ENCODE peak calls at places on chromosome 3, in eight cellular contexts. One of them, this sample, is unnamed.

GRCh38 chr3:35946121-35946856 is 307.0 kb downstream of the ARPP21 start:
- DNase-seq in A673: peak
- DNase-seq in A549: peak
- DNase-seq in OCI-LY7: peak
- DNase-seq in H9: no peak
- DNase-seq in psoas muscle: no peak
- DNase-seq in transverse colon: no peak
- DNase-seq in neural progenitor cell: peak
- DNase-seq in this sample: no peak

GRCh38 chr3:50542177-50543034 is 25.1 kb downstream of the C3orf18 start:
- DNase-seq in A673: peak
- DNase-seq in A549: peak
- DNase-seq in OCI-LY7: peak
- DNase-seq in H9: peak
- DNase-seq in psoas muscle: peak
- DNase-seq in transverse colon: peak
- DNase-seq in neural progenitor cell: peak
- DNase-seq in this sample: peak

GRCh38 chr3:123658118-123658859 is 73.4 kb upstream of the HACD2 start:
- DNase-seq in A673: no peak
- DNase-seq in A549: no peak
- DNase-seq in OCI-LY7: no peak
- DNase-seq in H9: no peak
- DNase-seq in psoas muscle: no peak
- DNase-seq in transverse colon: peak
- DNase-seq in neural progenitor cell: no peak
- DNase-seq in this sample: no peak

GRCh38 chr3:10389995-10390394 is 69.1 kb upstream of the SEC13 start:
- DNase-seq in A673: no peak
- DNase-seq in A549: no peak
- DNase-seq in OCI-LY7: peak
- DNase-seq in H9: no peak
- DNase-seq in psoas muscle: no peak
- DNase-seq in transverse colon: no peak
- DNase-seq in neural progenitor cell: no peak
- DNase-seq in this sample: no peak

GRCh38 chr3:115616461-115616860 is 6.8 kb upstream of the GAP43 start:
- DNase-seq in A673: no peak
- DNase-seq in A549: no peak
- DNase-seq in OCI-LY7: no peak
- DNase-seq in H9: no peak
- DNase-seq in psoas muscle: no peak
- DNase-seq in transverse colon: no peak
- DNase-seq in neural progenitor cell: no peak
- DNase-seq in this sample: no peak

GRCh38 chr3:137201066-137201465 is 243.3 kb downstream of the IL20RB start:
- DNase-seq in A673: no peak
- DNase-seq in A549: no peak
- DNase-seq in OCI-LY7: no peak
- DNase-seq in H9: no peak
- DNase-seq in psoas muscle: no peak
- DNase-seq in transverse colon: no peak
- DNase-seq in neural progenitor cell: no peak
- DNase-seq in this sample: no peak

GRCh38 chr3:52238193-52238760 is 681 bp downstream of the TWF2 start:
- DNase-seq in A673: no peak
- DNase-seq in A549: peak
- DNase-seq in OCI-LY7: no peak
- DNase-seq in H9: no peak
- DNase-seq in psoas muscle: peak
- DNase-seq in transverse colon: no peak
- DNase-seq in neural progenitor cell: peak
- DNase-seq in this sample: no peak

GRCh38 chr3:5840091-5840490 is 652.6 kb downstream of the EDEM1 start:
- DNase-seq in A673: peak
- DNase-seq in A549: no peak
- DNase-seq in OCI-LY7: no peak
- DNase-seq in H9: no peak
- DNase-seq in psoas muscle: no peak
- DNase-seq in transverse colon: no peak
- DNase-seq in neural progenitor cell: no peak
- DNase-seq in this sample: no peak

GRCh38 chr3:127699098-127699945 is 26.6 kb downstream of the ABTB1 start:
- DNase-seq in A673: no peak
- DNase-seq in A549: no peak
- DNase-seq in OCI-LY7: no peak
- DNase-seq in H9: no peak
- DNase-seq in psoas muscle: peak
- DNase-seq in transverse colon: no peak
- DNase-seq in neural progenitor cell: no peak
- DNase-seq in this sample: no peak

GRCh38 chr3:194577985-194578905 is 55.0 kb downstream of the TMEM44 start:
- DNase-seq in A673: peak
- DNase-seq in A549: peak
- DNase-seq in OCI-LY7: no peak
- DNase-seq in H9: no peak
- DNase-seq in psoas muscle: no peak
- DNase-seq in transverse colon: peak
- DNase-seq in neural progenitor cell: no peak
- DNase-seq in this sample: no peak

GRCh38 chr3:55013145-55013544 is 85.3 kb upstream of the LRTM1 start:
- DNase-seq in A673: no peak
- DNase-seq in A549: peak
- DNase-seq in OCI-LY7: no peak
- DNase-seq in H9: no peak
- DNase-seq in psoas muscle: no peak
- DNase-seq in transverse colon: no peak
- DNase-seq in neural progenitor cell: peak
- DNase-seq in this sample: no peak

DNA sequence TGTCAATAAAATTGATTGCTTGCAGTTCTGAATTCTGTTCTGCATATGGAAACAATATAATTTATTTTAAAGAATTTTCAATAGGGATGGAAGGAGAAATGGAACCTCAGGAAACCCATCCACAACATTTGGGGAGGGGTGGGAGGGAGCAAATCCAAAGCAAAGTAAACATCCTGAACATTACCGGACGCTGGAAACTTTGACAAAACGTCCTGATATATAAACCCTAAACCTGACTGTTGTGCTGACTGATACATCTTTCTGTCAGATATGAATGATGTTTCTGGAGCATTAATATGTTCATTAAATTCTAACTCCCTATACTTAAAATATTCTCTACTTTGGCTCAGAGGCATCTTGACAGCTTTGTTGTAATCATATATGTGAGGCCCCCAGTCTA is 478.9 kb downstream of the FOXP1 start:
- DNase-seq in A673: no peak
- DNase-seq in A549: no peak
- DNase-seq in OCI-LY7: no peak
- DNase-seq in H9: no peak
- DNase-seq in psoas muscle: no peak
- DNase-seq in transverse colon: no peak
- DNase-seq in neural progenitor cell: no peak
- DNase-seq in this sample: no peak
- H3K27ac ChIP-seq in A673: no peak
- H3K27ac ChIP-seq in A549: no peak
- H3K27ac ChIP-seq in OCI-LY7: no peak
- H3K27ac ChIP-seq in H9: no peak
- H3K27ac ChIP-seq in psoas muscle: no peak
- H3K27ac ChIP-seq in transverse colon: peak
- H3K27ac ChIP-seq in neural progenitor cell: no peak
- H3K27ac ChIP-seq in this sample: no peak

GRCh38 chr3:49119036-49119435 is 1.6 kb downstream of the USP19 start:
- DNase-seq in A673: no peak
- DNase-seq in A549: no peak
- DNase-seq in OCI-LY7: no peak
- DNase-seq in H9: no peak
- DNase-seq in psoas muscle: no peak
- DNase-seq in transverse colon: no peak
- DNase-seq in neural progenitor cell: no peak
- DNase-seq in this sample: no peak

GRCh38 chr3:49120096-49120437 is 556 bp downstream of the USP19 start:
- DNase-seq in A673: no peak
- DNase-seq in A549: no peak
- DNase-seq in OCI-LY7: peak
- DNase-seq in H9: no peak
- DNase-seq in psoas muscle: no peak
- DNase-seq in transverse colon: no peak
- DNase-seq in neural progenitor cell: no peak
- DNase-seq in this sample: peak

GRCh38 chr3:49121244-49121671 is 635 bp upstream of the USP19 start:
- DNase-seq in A673: no peak
- DNase-seq in A549: no peak
- DNase-seq in OCI-LY7: peak
- DNase-seq in H9: no peak
- DNase-seq in psoas muscle: no peak
- DNase-seq in transverse colon: no peak
- DNase-seq in neural progenitor cell: no peak
- DNase-seq in this sample: no peak

GRCh38 chr3:49120438-49121135 is at the start of gene USP19:
- DNase-seq in A673: peak
- DNase-seq in A549: peak
- DNase-seq in OCI-LY7: peak
- DNase-seq in H9: peak
- DNase-seq in psoas muscle: peak
- DNase-seq in transverse colon: peak
- DNase-seq in neural progenitor cell: peak
- DNase-seq in this sample: peak

DNA sequence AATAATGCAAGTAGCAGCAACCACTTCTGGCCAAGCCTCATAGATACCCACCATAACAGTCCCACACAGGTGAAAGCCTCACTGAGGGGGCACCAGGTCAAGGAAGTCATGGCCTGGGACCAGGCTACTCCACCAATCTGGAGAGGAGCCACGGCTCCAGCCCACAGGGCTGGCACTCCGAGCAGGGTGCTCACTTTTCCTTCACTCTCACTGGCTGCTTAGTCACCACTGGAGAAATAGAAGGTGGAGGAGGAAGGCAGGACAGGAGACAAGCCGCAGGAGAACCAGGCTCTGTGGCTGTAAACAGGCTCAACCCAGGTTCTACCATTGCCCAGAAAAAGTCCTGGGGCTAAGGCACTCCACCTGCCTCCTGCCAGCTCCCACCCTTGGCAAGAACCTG is 1.2 kb downstream of the USP19 start:
- DNase-seq in A673: no peak
- DNase-seq in A549: no peak
- DNase-seq in OCI-LY7: no peak
- DNase-seq in H9: no peak
- DNase-seq in psoas muscle: peak
- DNase-seq in transverse colon: no peak
- DNase-seq in neural progenitor cell: no peak
- DNase-seq in this sample: no peak
- H3K27ac ChIP-seq in A673: peak
- H3K27ac ChIP-seq in A549: peak
- H3K27ac ChIP-seq in OCI-LY7: peak
- H3K27ac ChIP-seq in H9: no peak
- H3K27ac ChIP-seq in psoas muscle: peak
- H3K27ac ChIP-seq in transverse colon: peak
- H3K27ac ChIP-seq in neural progenitor cell: no peak
- H3K27ac ChIP-seq in this sample: peak

GRCh38 chr3:48414376-48415250 is 15.3 kb downstream of the PLXNB1 start:
- DNase-seq in A673: no peak
- DNase-seq in A549: no peak
- DNase-seq in OCI-LY7: no peak
- DNase-seq in H9: no peak
- DNase-seq in psoas muscle: peak
- DNase-seq in transverse colon: no peak
- DNase-seq in neural progenitor cell: no peak
- DNase-seq in this sample: no peak
- H3K27ac ChIP-seq in A673: no peak
- H3K27ac ChIP-seq in A549: no peak
- H3K27ac ChIP-seq in OCI-LY7: no peak
- H3K27ac ChIP-seq in H9: no peak
- H3K27ac ChIP-seq in psoas muscle: no peak
- H3K27ac ChIP-seq in transverse colon: no peak
- H3K27ac ChIP-seq in neural progenitor cell: no peak
- H3K27ac ChIP-seq in this sample: no peak

GRCh38 chr3:120145498-120146285 is 51.4 kb upstream of the GSK3B start:
- DNase-seq in A673: peak
- DNase-seq in A549: peak
- DNase-seq in OCI-LY7: no peak
- DNase-seq in H9: no peak
- DNase-seq in psoas muscle: no peak
- DNase-seq in transverse colon: no peak
- DNase-seq in neural progenitor cell: no peak
- DNase-seq in this sample: no peak
- H3K27ac ChIP-seq in A673: no peak
- H3K27ac ChIP-seq in A549: peak
- H3K27ac ChIP-seq in OCI-LY7: no peak
- H3K27ac ChIP-seq in H9: no peak
- H3K27ac ChIP-seq in psoas muscle: no peak
- H3K27ac ChIP-seq in transverse colon: no peak
- H3K27ac ChIP-seq in neural progenitor cell: no peak
- H3K27ac ChIP-seq in this sample: no peak

DNA sequence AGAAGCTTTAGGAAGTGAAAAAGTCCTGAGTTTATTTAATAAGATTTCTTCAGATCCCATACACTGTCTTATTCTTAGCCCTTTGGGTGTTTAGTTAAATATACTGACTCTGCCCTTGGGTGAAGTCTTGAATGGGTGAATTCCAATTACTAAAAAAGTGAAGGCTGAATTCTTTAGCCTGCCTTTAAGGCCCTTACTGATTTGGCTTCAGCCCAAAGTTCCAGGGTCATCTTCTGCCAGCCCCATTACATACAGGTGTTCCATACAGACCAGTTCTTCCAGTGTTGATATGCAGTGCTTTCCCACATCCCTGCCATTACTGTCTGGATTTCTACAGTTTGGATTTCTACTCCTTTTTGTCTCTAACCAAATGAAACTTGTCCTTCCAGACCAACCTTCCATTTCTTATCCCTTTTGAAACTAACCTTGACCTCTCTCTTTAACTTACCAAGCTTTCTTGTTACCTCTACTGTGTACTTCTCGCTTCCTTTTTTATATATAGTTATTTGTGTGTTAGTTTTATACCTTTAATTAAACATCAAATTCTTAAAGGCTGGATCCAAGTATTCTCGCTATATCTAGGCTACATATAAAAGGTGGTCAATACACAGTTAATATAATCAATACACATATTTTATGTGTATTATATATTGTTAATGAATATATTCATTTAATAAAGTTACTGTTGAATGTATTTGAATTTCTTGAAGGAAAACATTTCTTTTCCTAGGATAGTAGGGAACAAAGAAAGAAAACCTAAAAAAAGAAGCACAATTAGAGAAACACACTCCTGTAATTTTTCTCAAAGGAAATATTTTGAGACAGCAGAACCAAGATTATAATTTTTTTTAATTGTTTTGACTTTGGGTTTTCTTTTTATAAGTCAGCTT is 15.0 kb downstream of the MBNL1 start:
- DNase-seq in A673: no peak
- DNase-seq in A549: no peak
- DNase-seq in OCI-LY7: no peak
- DNase-seq in H9: no peak
- DNase-seq in psoas muscle: no peak
- DNase-seq in transverse colon: no peak
- DNase-seq in neural progenitor cell: no peak
- DNase-seq in this sample: no peak
- H3K27ac ChIP-seq in A673: no peak
- H3K27ac ChIP-seq in A549: no peak
- H3K27ac ChIP-seq in OCI-LY7: peak
- H3K27ac ChIP-seq in H9: no peak
- H3K27ac ChIP-seq in psoas muscle: peak
- H3K27ac ChIP-seq in transverse colon: peak
- H3K27ac ChIP-seq in neural progenitor cell: no peak
- H3K27ac ChIP-seq in this sample: peak

GRCh38 chr3:150094150-150094932 is 123.6 kb upstream of the PFN2 start:
- DNase-seq in A673: no peak
- DNase-seq in A549: no peak
- DNase-seq in OCI-LY7: no peak
- DNase-seq in H9: no peak
- DNase-seq in psoas muscle: peak
- DNase-seq in transverse colon: no peak
- DNase-seq in neural progenitor cell: no peak
- DNase-seq in this sample: no peak
- H3K27ac ChIP-seq in A673: no peak
- H3K27ac ChIP-seq in A549: no peak
- H3K27ac ChIP-seq in OCI-LY7: no peak
- H3K27ac ChIP-seq in H9: no peak
- H3K27ac ChIP-seq in psoas muscle: peak
- H3K27ac ChIP-seq in transverse colon: no peak
- H3K27ac ChIP-seq in neural progenitor cell: no peak
- H3K27ac ChIP-seq in this sample: no peak

This sample was measured in naive thymus-derived CD4-positive, alpha-beta T cell.